ENCODE peak calls at places on chromosomes 2 and 18, in eight cellular contexts. J, S, X, I, G, H, D and V are unnamed samples.

GRCh38 chr2:64931536-64932326 is 57.5 kb upstream of the SLC1A4 start:
- DNase-seq in J (no peak), S (no peak), X (no peak), I (no peak), G (no peak), H (no peak), D (no peak), V (no peak)

GRCh38 chr2:197851451-197851850 is 47.1 kb downstream of the PLCL1 start:
- DNase-seq in J (peak), S (no peak), X (no peak), I (no peak), G (no peak), H (no peak), D (no peak), V (no peak)

GRCh38 chr2:191910518-191910917 is 63.6 kb upstream of the CAVIN2 start:
- DNase-seq in J (no peak), S (no peak), X (no peak), I (no peak), G (peak), H (no peak), D (peak), V (no peak)

GRCh38 chr2:45119855-45120254 is 110.6 kb upstream of the SIX2 start:
- DNase-seq in J (no peak), S (no peak), X (no peak), I (no peak), G (peak), H (no peak), D (peak), V (no peak)

GRCh38 chr2:59389240-59389639 is 1148.1 kb upstream of the FANCL start:
- DNase-seq in J (no peak), S (no peak), X (no peak), I (no peak), G (no peak), H (no peak), D (no peak), V (no peak)

GRCh38 chr2:170224692-170225091 is 46.7 kb downstream of the MYO3B start:
- DNase-seq in J (no peak), S (no peak), X (no peak), I (no peak), G (no peak), H (no peak), D (peak), V (no peak)

GRCh38 chr2:174914894-174915760 is 90.1 kb downstream of the CHN1 start:
- DNase-seq in J (no peak), S (no peak), X (no peak), I (no peak), G (no peak), H (no peak), D (peak), V (no peak)

GRCh38 chr2:183034806-183035205 is 3.5 kb downstream of the NCKAP1 start:
- DNase-seq in J (no peak), S (no peak), X (no peak), I (no peak), G (no peak), H (no peak), D (peak), V (no peak)

GRCh38 chr2:233210843-233211600 is 40.5 kb upstream of the ATG16L1 start:
- DNase-seq in J (no peak), S (no peak), X (peak), I (no peak), G (peak), H (peak), D (peak), V (no peak)

GRCh38 chr2:175062787-175063585 is 57.8 kb upstream of the CHN1 start:
- DNase-seq in J (no peak), S (no peak), X (no peak), I (no peak), G (peak), H (no peak), D (no peak), V (no peak)

GRCh38 chr18:36176739-36177138 is 10.6 kb upstream of the MOCOS start:
- DNase-seq in J (no peak), S (no peak), X (no peak), I (no peak), G (no peak), H (no peak), D (peak), V (no peak)

GRCh38 chr18:22441638-22442037 is 23.9 kb upstream of the CTAGE1 start:
- DNase-seq in J (no peak), S (no peak), X (no peak), I (no peak), G (no peak), H (no peak), D (no peak), V (no peak)

GRCh38 chr2:50672286-50672685 is 359.6 kb downstream of the NRXN1 start:
- DNase-seq in J (no peak), S (no peak), X (no peak), I (no peak), G (no peak), H (no peak), D (no peak), V (no peak)